ENCODE peak calls at places on chromosomes 16 and 17, in four cellular contexts. One of them, this sample, is unnamed.
A peak's percentile ranks its signal among the peaks of the same experiment; 100 is the strongest.

GRCh38 chr17:4968916-4969550 is 1.4 kb upstream of the SPAG7 start:
- DNase-seq in GM13977: no peak
- DNase-seq in WTC11: no peak
- DNase-seq in fibroblast of lung: peak; percentile 97
- DNase-seq in this sample: no peak

GRCh38 chr17:13978478-13978877 is 90.8 kb upstream of the COX10 start:
- DNase-seq in fibroblast of lung: no peak
- DNase-seq in GM13977: no peak
- DNase-seq in WTC11: no peak
- DNase-seq in this sample: no peak

GRCh38 chr16:28984619-28985135 is at the start of gene LAT:
- DNase-seq in GM13977: peak; percentile 50
- DNase-seq in fibroblast of lung: no peak
- DNase-seq in WTC11: no peak
- DNase-seq in this sample: peak; percentile 48

GRCh38 chr16:65698943-65699342 is 577.1 kb upstream of the CDH11 start:
- DNase-seq in WTC11: no peak
- DNase-seq in GM13977: no peak
- DNase-seq in fibroblast of lung: peak; percentile 68
- DNase-seq in this sample: no peak

GRCh38 chr17:57551321-57552079 is 193.6 kb downstream of the CCDC182 start:
- DNase-seq in GM13977: peak; percentile 65
- DNase-seq in WTC11: no peak
- DNase-seq in fibroblast of lung: no peak
- DNase-seq in this sample: peak; percentile 78

GRCh38 chr16:55835578-55835977 is 2.7 kb upstream of the CES1 start:
- DNase-seq in GM13977: no peak
- DNase-seq in WTC11: no peak
- DNase-seq in fibroblast of lung: no peak
- DNase-seq in this sample: no peak

GRCh38 chr17:79899584-79899983 is 60.3 kb upstream of the CBX4 start:
- DNase-seq in GM13977: no peak
- DNase-seq in fibroblast of lung: no peak
- DNase-seq in WTC11: no peak
- DNase-seq in this sample: no peak

GRCh38 chr16:75052481-75053211 is 53.8 kb downstream of the ZNRF1 start:
- DNase-seq in WTC11: no peak
- DNase-seq in GM13977: no peak
- DNase-seq in fibroblast of lung: no peak
- DNase-seq in this sample: no peak

GRCh38 chr17:29776026-29776425 is 153.3 kb upstream of the CORO6 start:
- DNase-seq in GM13977: no peak
- DNase-seq in fibroblast of lung: no peak
- DNase-seq in WTC11: no peak
- DNase-seq in this sample: no peak

GRCh38 chr16:73420244-73421040 is 372.5 kb upstream of the ZFHX3 start:
- DNase-seq in GM13977: no peak
- DNase-seq in WTC11: no peak
- DNase-seq in fibroblast of lung: peak; percentile 9
- DNase-seq in this sample: no peak

GRCh38 chr17:8101721-8102120 is 14.2 kb upstream of the ALOX12B start:
- DNase-seq in WTC11: no peak
- DNase-seq in GM13977: no peak
- DNase-seq in fibroblast of lung: no peak
- DNase-seq in this sample: no peak

GRCh38 chr17:49193513-49194296 is 16.7 kb downstream of the GNGT2 start:
- DNase-seq in GM13977: peak; percentile 58
- DNase-seq in fibroblast of lung: peak; percentile 77
- DNase-seq in WTC11: peak; percentile 49
- DNase-seq in this sample: peak; percentile 59

GRCh38 chr17:76506408-76507328 is 5.4 kb upstream of the RHBDF2 start:
- DNase-seq in fibroblast of lung: peak; percentile 39
- DNase-seq in GM13977: peak; percentile 87
- DNase-seq in WTC11: peak; percentile 94
- DNase-seq in this sample: peak; percentile 88

GRCh38 chr16:23092801-23093117 is 56.5 kb downstream of the USP31 start:
- DNase-seq in fibroblast of lung: no peak
- DNase-seq in WTC11: no peak
- DNase-seq in GM13977: no peak
- DNase-seq in this sample: no peak

GRCh38 chr17:18026408-18026776 is 12.6 kb downstream of the ATPAF2 start:
- DNase-seq in GM13977: no peak
- DNase-seq in WTC11: no peak
- DNase-seq in fibroblast of lung: peak; percentile 79
- DNase-seq in this sample: no peak

GRCh38 chr16:61858996-61859395 is 177.2 kb downstream of the CDH8 start:
- DNase-seq in fibroblast of lung: peak; percentile 53
- DNase-seq in WTC11: no peak
- DNase-seq in GM13977: no peak
- DNase-seq in this sample: no peak

GRCh38 chr17:21445091-21445650 is 69.0 kb downstream of the KCNJ12 start:
- DNase-seq in GM13977: no peak
- DNase-seq in fibroblast of lung: no peak
- DNase-seq in WTC11: no peak
- DNase-seq in this sample: no peak

GRCh38 chr16:87634411-87634810 is 32.1 kb downstream of the JPH3 start:
- DNase-seq in WTC11: no peak
- DNase-seq in fibroblast of lung: no peak
- DNase-seq in GM13977: no peak
- DNase-seq in this sample: no peak

GRCh38 chr16:88721815-88722755 is 15.8 kb downstream of the CTU2 start:
- DNase-seq in WTC11: no peak
- DNase-seq in GM13977: no peak
- DNase-seq in fibroblast of lung: no peak
- DNase-seq in this sample: no peak

GRCh38 chr17:64300566-64300965 is 37.5 kb upstream of the TEX2 start:
- DNase-seq in fibroblast of lung: no peak
- DNase-seq in GM13977: no peak
- DNase-seq in WTC11: no peak
- DNase-seq in this sample: no peak

GRCh38 chr17:14515015-14515414 is 214.1 kb downstream of the HS3ST3B1 start:
- DNase-seq in fibroblast of lung: no peak
- DNase-seq in GM13977: no peak
- DNase-seq in WTC11: no peak
- DNase-seq in this sample: no peak

GRCh38 chr16:20114356-20114755 is 40.7 kb upstream of the GPR139 start:
- DNase-seq in WTC11: no peak
- DNase-seq in fibroblast of lung: no peak
- DNase-seq in GM13977: no peak
- DNase-seq in this sample: no peak

GRCh38 chr17:29620271-29620670 is 2.4 kb downstream of the CORO6 start:
- DNase-seq in GM13977: no peak
- DNase-seq in fibroblast of lung: peak; percentile 37
- DNase-seq in WTC11: peak; percentile 47
- DNase-seq in this sample: no peak

GRCh38 chr17:28577466-28577824 is 750 bp upstream of the ALDOC start:
- DNase-seq in WTC11: no peak
- DNase-seq in GM13977: no peak
- DNase-seq in fibroblast of lung: no peak
- DNase-seq in this sample: no peak

GRCh38 chr16:24736758-24737157 is 7.3 kb downstream of the TNRC6A start:
- DNase-seq in GM13977: no peak
- DNase-seq in WTC11: no peak
- DNase-seq in fibroblast of lung: no peak
- DNase-seq in this sample: no peak

GRCh38 chr16:10787304-10787703 is 31.3 kb downstream of the TVP23A start:
- DNase-seq in fibroblast of lung: no peak
- DNase-seq in GM13977: no peak
- DNase-seq in WTC11: no peak
- DNase-seq in this sample: no peak

GRCh38 chr17:47649972-47650524 is 329 bp downstream of the KPNB1 start:
- DNase-seq in fibroblast of lung: no peak
- DNase-seq in GM13977: peak; percentile 60
- DNase-seq in WTC11: no peak
- DNase-seq in this sample: peak; percentile 60

GRCh38 chr17:63349478-63350000 is 96.6 kb downstream of the CYB561 start:
- DNase-seq in fibroblast of lung: peak; percentile 89
- DNase-seq in WTC11: no peak
- DNase-seq in GM13977: no peak
- DNase-seq in this sample: no peak

GRCh38 chr17:72349508-72350472 is 229.0 kb downstream of the SOX9 start:
- DNase-seq in GM13977: no peak
- DNase-seq in fibroblast of lung: no peak
- DNase-seq in WTC11: no peak
- DNase-seq in this sample: no peak

GRCh38 chr17:72351365-72351764 is 230.5 kb downstream of the SOX9 start:
- DNase-seq in GM13977: no peak
- DNase-seq in WTC11: no peak
- DNase-seq in fibroblast of lung: no peak
- DNase-seq in this sample: no peak

GRCh38 chr17:72353502-72353901 is 232.7 kb downstream of the SOX9 start:
- DNase-seq in WTC11: no peak
- DNase-seq in GM13977: no peak
- DNase-seq in fibroblast of lung: peak; percentile 76
- DNase-seq in this sample: no peak

GRCh38 chr17:72349011-72349410 is 228.2 kb downstream of the SOX9 start:
- DNase-seq in WTC11: no peak
- DNase-seq in fibroblast of lung: no peak
- DNase-seq in GM13977: no peak
- DNase-seq in this sample: no peak

DNA sequence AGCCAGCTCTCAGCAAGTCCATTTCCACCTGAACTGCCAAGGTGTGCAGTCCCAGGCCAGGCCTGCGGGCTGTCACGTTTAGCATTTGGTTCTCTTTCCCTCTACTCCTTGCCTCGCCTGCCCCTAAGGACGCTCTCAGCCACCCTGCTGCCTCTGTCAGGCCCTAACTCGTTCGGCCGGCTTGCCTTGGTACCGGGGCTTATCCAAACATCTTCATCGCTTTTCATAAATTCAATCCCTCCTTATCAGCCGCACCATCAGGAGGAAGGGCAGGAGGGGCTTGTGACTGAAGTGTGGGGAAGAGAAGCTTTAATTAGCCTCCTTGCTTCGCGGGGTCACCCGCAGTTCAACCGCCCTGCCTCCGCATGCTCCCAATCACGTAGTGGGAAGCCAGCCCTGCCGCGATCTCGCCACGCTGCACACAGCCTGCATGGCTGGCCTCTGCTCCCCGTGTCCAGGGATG is 231.1 kb downstream of the SOX9 start:
- DNase-seq in fibroblast of lung: no peak
- DNase-seq in WTC11: peak; percentile 30
- DNase-seq in GM13977: no peak
- DNase-seq in this sample: no peak
- TF ChIP-seq CTCF in fibroblast of lung: no peak
- TF ChIP-seq CTCF in WTC11: no peak
- TF ChIP-seq CTCF in GM13977: no peak
- TF ChIP-seq CTCF in this sample: no peak

GRCh38 chr17:45317113-45317820 is 447 bp upstream of the MAP3K14 start:
- DNase-seq in WTC11: peak; percentile 100
- DNase-seq in GM13977: peak; percentile 99
- DNase-seq in fibroblast of lung: peak; percentile 100
- DNase-seq in this sample: peak; percentile 98
- TF ChIP-seq CTCF in WTC11: no peak
- TF ChIP-seq CTCF in GM13977: no peak
- TF ChIP-seq CTCF in fibroblast of lung: no peak
- TF ChIP-seq CTCF in this sample: no peak

GRCh38 chr17:6494239-6494941 is 50.1 kb downstream of the PIMREG start:
- DNase-seq in fibroblast of lung: peak; percentile 62
- DNase-seq in WTC11: no peak
- DNase-seq in GM13977: no peak
- DNase-seq in this sample: no peak

GRCh38 chr17:6496116-6496481 is 51.8 kb downstream of the PIMREG start:
- DNase-seq in GM13977: peak; percentile 46
- DNase-seq in WTC11: peak; percentile 77
- DNase-seq in fibroblast of lung: no peak
- DNase-seq in this sample: peak; percentile 50

GRCh38 chr17:6497496-6498221 is 53.4 kb downstream of the PIMREG start:
- DNase-seq in fibroblast of lung: no peak
- DNase-seq in GM13977: no peak
- DNase-seq in WTC11: no peak
- DNase-seq in this sample: no peak

GRCh38 chr17:6496636-6497441 is 52.6 kb downstream of the PIMREG start:
- DNase-seq in GM13977: no peak
- DNase-seq in WTC11: no peak
- DNase-seq in fibroblast of lung: no peak
- DNase-seq in this sample: no peak

DNA sequence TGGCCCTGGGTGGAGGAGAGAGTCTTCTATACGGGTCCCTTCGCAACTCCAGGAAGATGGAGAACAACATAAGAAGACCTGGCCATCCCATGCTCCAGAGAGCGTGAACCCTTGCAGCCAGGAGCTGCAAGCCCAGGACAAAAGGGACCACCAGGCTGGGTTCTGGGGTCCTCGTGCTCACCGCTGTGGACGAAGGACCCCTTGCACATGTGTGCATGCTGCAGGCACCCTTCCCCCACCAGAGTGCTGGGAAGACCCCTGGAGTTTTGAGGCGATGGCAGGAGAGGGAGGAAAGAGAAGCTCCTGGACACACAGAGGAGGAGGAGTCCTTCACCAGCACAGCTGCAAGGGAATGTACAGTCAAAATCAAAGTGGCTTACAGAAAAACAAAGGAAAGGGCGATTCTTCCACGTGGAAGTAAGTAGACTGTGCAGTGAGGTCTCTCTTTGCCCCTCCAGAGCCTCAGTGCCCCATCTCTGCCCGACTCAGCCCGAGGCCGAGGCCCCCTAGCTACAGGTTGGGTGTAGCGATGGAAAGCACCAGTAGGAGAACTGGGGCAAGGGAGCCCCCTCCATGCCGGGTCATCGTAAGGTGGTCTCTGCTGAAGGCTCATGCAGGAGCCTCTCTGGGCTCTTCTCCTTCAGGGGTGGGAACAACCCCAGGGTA is 51.3 kb downstream of the PIMREG start:
- DNase-seq in GM13977: no peak
- DNase-seq in fibroblast of lung: no peak
- DNase-seq in WTC11: no peak
- DNase-seq in this sample: no peak
- TF ChIP-seq CTCF in GM13977: peak; percentile 26
- TF ChIP-seq CTCF in fibroblast of lung: no peak
- TF ChIP-seq CTCF in WTC11: no peak
- TF ChIP-seq CTCF in this sample: no peak

DNA sequence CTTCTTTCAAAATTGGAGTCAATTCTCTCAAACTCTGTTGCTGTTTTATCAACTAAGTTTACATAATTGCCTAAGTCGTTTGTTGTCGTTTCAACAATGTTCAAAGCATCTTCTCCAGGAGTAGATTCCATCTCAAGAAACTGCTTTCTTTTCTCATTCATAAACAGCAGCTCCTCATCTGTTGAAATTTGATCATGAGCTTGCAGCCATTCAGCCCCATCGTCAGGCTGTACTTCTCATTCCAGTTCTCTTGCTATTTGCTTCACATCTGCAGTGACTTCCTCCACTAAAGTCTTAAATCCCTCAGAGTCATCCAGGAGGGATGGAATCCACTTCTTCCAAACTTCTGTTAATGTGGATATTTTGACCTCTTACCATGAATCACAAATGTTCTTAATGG is 230.6 kb downstream of the IRF8 start:
- DNase-seq in GM13977: no peak
- DNase-seq in fibroblast of lung: no peak
- DNase-seq in WTC11: no peak
- DNase-seq in this sample: no peak
- TF ChIP-seq CTCF in GM13977: no peak
- TF ChIP-seq CTCF in fibroblast of lung: no peak
- TF ChIP-seq CTCF in WTC11: no peak
- TF ChIP-seq CTCF in this sample: no peak

GRCh38 chr16:81315271-81316175 is 761 bp downstream of the GAN start:
- DNase-seq in WTC11: peak; percentile 23
- DNase-seq in fibroblast of lung: peak; percentile 61
- DNase-seq in GM13977: peak; percentile 52
- DNase-seq in this sample: peak; percentile 64
- TF ChIP-seq CTCF in WTC11: no peak
- TF ChIP-seq CTCF in fibroblast of lung: peak; percentile 8
- TF ChIP-seq CTCF in GM13977: peak; percentile 18
- TF ChIP-seq CTCF in this sample: no peak

GRCh38 chr16:82671743-82672142 is 45.0 kb downstream of the CDH13 start:
- DNase-seq in GM13977: peak; percentile 15
- DNase-seq in WTC11: peak; percentile 43
- DNase-seq in fibroblast of lung: no peak
- DNase-seq in this sample: no peak
- TF ChIP-seq CTCF in GM13977: peak; percentile 51
- TF ChIP-seq CTCF in WTC11: peak; percentile 32
- TF ChIP-seq CTCF in fibroblast of lung: no peak
- TF ChIP-seq CTCF in this sample: peak; percentile 19

This sample was measured in GM10248.